ENCODE peak calls at places on chromosome 21, in four cellular contexts. One of them, this sample, is unnamed.

GRCh38 chr21:22791986-22792560 is 1793.9 kb downstream of the NCAM2 start:
- DNase-seq in right atrium auricular region: no peak
- DNase-seq in germinal center: peak
- DNase-seq in heart left ventricle: no peak
- DNase-seq in this sample: no peak

GRCh38 chr21:25496825-25497482 is 110.3 kb downstream of the MRPL39 start:
- DNase-seq in heart left ventricle: no peak
- DNase-seq in germinal center: no peak
- DNase-seq in right atrium auricular region: no peak
- DNase-seq in this sample: no peak

GRCh38 chr21:36211660-36212512 is 55.3 kb downstream of the DOP1B start:
- DNase-seq in heart left ventricle: no peak
- DNase-seq in right atrium auricular region: no peak
- DNase-seq in germinal center: no peak
- DNase-seq in this sample: no peak

GRCh38 chr21:27772816-27773215 is 805.9 kb upstream of the ADAMTS5 start:
- DNase-seq in heart left ventricle: no peak
- DNase-seq in right atrium auricular region: no peak
- DNase-seq in germinal center: no peak
- DNase-seq in this sample: no peak

GRCh38 chr21:44694776-44695175 is 2.2 kb upstream of the KRTAP10-12 start:
- DNase-seq in heart left ventricle: no peak
- DNase-seq in germinal center: no peak
- DNase-seq in right atrium auricular region: peak
- DNase-seq in this sample: no peak

GRCh38 chr21:23016617-23017016 is 2018.4 kb downstream of the NCAM2 start:
- DNase-seq in right atrium auricular region: no peak
- DNase-seq in germinal center: no peak
- DNase-seq in heart left ventricle: no peak
- DNase-seq in this sample: no peak

GRCh38 chr21:42388740-42389448 is 7.0 kb downstream of the TMPRSS3 start:
- DNase-seq in right atrium auricular region: no peak
- DNase-seq in heart left ventricle: no peak
- DNase-seq in germinal center: no peak
- DNase-seq in this sample: no peak

GRCh38 chr21:15022608-15023261 is 42.1 kb downstream of the NRIP1 start:
- DNase-seq in germinal center: no peak
- DNase-seq in right atrium auricular region: no peak
- DNase-seq in heart left ventricle: no peak
- DNase-seq in this sample: no peak

GRCh38 chr21:31558839-31559367 is 100.6 kb upstream of the SOD1 start:
- DNase-seq in heart left ventricle: peak
- DNase-seq in germinal center: peak
- DNase-seq in right atrium auricular region: peak
- DNase-seq in this sample: peak

GRCh38 chr21:46243325-46243724 is 14.8 kb upstream of the LSS start:
- DNase-seq in heart left ventricle: peak
- DNase-seq in germinal center: no peak
- DNase-seq in right atrium auricular region: no peak
- DNase-seq in this sample: no peak

GRCh38 chr21:15037894-15038293 is 26.9 kb downstream of the NRIP1 start:
- DNase-seq in right atrium auricular region: no peak
- DNase-seq in germinal center: no peak
- DNase-seq in heart left ventricle: no peak
- DNase-seq in this sample: no peak

GRCh38 chr21:21682172-21682571 is 684.0 kb downstream of the NCAM2 start:
- DNase-seq in heart left ventricle: no peak
- DNase-seq in right atrium auricular region: no peak
- DNase-seq in germinal center: no peak
- DNase-seq in this sample: no peak

GRCh38 chr21:28798798-28799197 is 193.9 kb downstream of the LTN1 start:
- DNase-seq in right atrium auricular region: no peak
- DNase-seq in germinal center: no peak
- DNase-seq in heart left ventricle: no peak
- DNase-seq in this sample: no peak

GRCh38 chr21:43890042-43890441 is 25.0 kb downstream of the AGPAT3 start:
- DNase-seq in germinal center: no peak
- DNase-seq in heart left ventricle: peak
- DNase-seq in right atrium auricular region: no peak
- DNase-seq in this sample: no peak